ENCODE peak calls at places on chromosomes 11 and 22, in five cellular contexts. E is K562, Z is suprapubic skin, D is endothelial cell of umbilical vein, K is heart left ventricle. U is an unnamed sample. For H3K36me3, the result is how much of the 10 kb centered on the place peaks cover.

GRCh38 chr11:109978895-109979294 is 114.3 kb upstream of the ZC3H12C start:
- DNase-seq in K (no peak), E (no peak), Z (no peak), D (peak), U (no peak)

GRCh38 chr11:16226245-16226644 is 130.1 kb downstream of the SOX6 start:
- DNase-seq in E (no peak), D (peak), Z (peak), K (no peak), U (no peak)

GRCh38 chr11:75802913-75803820 is 11.8 kb upstream of the UVRAG start:
- DNase-seq in K (no peak), D (peak), E (peak), Z (peak), U (no peak)

GRCh38 chr11:90204832-90205646 is 17.8 kb downstream of the CHORDC1 start:
- DNase-seq in E (peak), Z (no peak), D (peak), K (no peak), U (no peak)

GRCh38 chr22:47333625-47334024 is 571.2 kb downstream of the TBC1D22A start:
- DNase-seq in E (no peak), K (no peak), D (peak), Z (no peak), U (no peak)

GRCh38 chr11:117010808-117011540 is 87.3 kb downstream of the SIK3 start:
- DNase-seq in Z (no peak), K (no peak), D (peak), E (no peak), U (no peak)

GRCh38 chr11:113645593-113646349 is 60.3 kb downstream of the TMPRSS5 start:
- DNase-seq in D (no peak), Z (no peak), E (no peak), K (no peak), U (no peak)

GRCh38 chr22:48167238-48167637 is 1404.8 kb downstream of the TBC1D22A start:
- DNase-seq in D (no peak), Z (no peak), K (no peak), E (peak), U (no peak)

GRCh38 chr11:44096360-44097188 is 1.1 kb downstream of the EXT2 start:
- DNase-seq in D (peak), E (no peak), K (no peak), Z (no peak), U (no peak)

GRCh38 chr11:129691154-129691553 is 124.5 kb upstream of the TMEM45B start:
- DNase-seq in K (no peak), E (peak), Z (no peak), D (no peak), U (no peak)

GRCh38 chr11:129695543-129696308 is 119.9 kb upstream of the TMEM45B start:
- DNase-seq in D (peak), K (peak), Z (peak), E (peak), U (peak)

GRCh38 chr11:129694966-129695365 is 120.7 kb upstream of the TMEM45B start:
- DNase-seq in D (peak), Z (no peak), K (no peak), E (no peak), U (no peak)

GRCh38 chr11:129696309-129696989 is 119.2 kb upstream of the TMEM45B start:
- DNase-seq in E (peak), Z (no peak), K (no peak), D (no peak), U (no peak)

DNA sequence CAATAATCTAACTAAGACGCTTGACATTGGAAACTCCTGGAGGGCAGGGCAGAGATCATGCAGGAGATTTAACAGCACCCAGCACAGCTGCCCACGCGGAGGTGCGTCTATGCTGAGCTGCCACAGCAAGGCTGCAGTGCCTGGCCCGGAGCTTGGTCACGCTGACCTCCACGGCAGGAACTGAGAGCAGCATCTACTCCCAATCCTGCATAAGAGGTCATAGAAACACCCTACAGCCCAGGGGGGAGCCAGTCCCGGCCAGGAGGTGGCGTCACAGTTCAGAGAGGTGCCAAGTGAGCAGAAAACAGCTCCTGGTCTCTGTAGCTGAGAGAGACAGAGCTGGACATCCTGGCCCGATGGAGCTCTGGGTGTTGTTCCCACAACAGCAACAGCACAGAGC is 121.1 kb upstream of the TMEM45B start:
- DNase-seq in D (no peak), Z (no peak), K (no peak), E (peak), U (no peak)
- TF ChIP-seq CTCF in D (no peak), Z (no peak), K (no peak), E (peak), U (no peak)

GRCh38 chr11:46845740-46846509 is at the start of gene CKAP5:
- DNase-seq in E (peak), K (peak), D (peak), Z (peak), U (peak)
- TF ChIP-seq POLR2A in E (peak), K (no peak), D (peak), Z (no peak), U (peak)

DNA sequence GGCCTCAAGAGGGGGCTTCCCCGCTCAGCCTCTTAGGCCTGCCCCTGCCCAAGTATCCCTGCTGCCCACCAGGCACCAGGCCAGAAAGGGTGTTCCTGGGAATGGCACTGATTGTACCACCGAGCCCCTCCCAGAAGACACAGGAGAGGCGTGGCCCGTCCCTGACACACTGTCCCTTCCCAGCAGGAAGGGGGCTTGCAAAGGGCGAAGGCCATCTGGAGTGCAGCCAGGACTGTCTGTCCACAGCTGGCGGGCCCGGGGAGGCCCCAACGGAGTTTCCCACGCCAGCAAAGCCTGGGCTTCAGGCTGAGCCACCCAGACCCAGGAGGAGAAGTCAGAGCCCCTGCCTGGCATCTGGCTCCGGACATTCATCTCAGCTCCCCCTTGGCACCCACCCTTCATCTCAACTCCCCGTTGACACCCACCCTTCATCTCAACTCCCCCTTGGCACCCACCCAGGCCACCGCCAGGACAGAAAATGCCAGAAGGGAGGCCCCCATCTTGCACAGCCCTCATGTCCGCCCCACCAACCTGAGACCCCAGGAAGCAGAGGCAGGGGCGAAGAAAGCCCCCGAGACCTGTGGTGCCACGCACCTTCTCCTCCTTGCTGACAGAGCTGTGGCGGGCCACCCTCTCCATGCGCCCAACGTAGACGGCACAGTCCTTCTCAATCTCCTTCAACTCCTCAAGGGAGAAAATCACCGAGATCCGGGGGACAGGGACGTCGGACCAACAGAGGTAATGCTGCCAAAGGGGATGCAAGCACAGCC is 19.4 kb downstream of the TUBGCP6 start:
- DNase-seq in E (no peak), Z (no peak), K (no peak), D (no peak), U (no peak)
- H3K36me3 ChIP-seq in E (half or more), Z (half or more), K (half or more), D (under half), U (half or more)

DNA sequence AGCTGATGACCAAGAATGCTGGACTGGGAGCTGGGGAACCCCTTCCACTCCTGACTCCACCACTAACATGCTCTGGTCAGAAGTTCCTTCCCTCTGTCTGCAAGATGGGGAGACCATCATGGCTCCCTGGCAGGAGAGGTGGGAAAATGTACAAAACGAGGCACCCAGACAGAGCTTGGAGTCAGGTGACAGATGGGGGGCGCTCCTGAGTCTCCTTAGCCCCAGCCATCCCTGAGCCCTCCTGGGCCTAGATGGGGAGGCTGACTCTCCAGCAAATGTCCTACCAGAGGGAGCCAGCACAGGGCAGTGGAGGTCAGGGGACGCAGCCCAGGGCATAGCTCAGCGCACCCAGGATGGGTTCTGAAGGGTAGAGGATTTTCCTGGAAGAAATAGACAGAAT is 20.0 kb downstream of the KCNJ4 start:
- DNase-seq in K (no peak), E (no peak), Z (no peak), D (no peak), U (no peak)
- TF ChIP-seq CTCF in K (no peak), E (peak), Z (no peak), D (no peak), U (no peak)

DNA sequence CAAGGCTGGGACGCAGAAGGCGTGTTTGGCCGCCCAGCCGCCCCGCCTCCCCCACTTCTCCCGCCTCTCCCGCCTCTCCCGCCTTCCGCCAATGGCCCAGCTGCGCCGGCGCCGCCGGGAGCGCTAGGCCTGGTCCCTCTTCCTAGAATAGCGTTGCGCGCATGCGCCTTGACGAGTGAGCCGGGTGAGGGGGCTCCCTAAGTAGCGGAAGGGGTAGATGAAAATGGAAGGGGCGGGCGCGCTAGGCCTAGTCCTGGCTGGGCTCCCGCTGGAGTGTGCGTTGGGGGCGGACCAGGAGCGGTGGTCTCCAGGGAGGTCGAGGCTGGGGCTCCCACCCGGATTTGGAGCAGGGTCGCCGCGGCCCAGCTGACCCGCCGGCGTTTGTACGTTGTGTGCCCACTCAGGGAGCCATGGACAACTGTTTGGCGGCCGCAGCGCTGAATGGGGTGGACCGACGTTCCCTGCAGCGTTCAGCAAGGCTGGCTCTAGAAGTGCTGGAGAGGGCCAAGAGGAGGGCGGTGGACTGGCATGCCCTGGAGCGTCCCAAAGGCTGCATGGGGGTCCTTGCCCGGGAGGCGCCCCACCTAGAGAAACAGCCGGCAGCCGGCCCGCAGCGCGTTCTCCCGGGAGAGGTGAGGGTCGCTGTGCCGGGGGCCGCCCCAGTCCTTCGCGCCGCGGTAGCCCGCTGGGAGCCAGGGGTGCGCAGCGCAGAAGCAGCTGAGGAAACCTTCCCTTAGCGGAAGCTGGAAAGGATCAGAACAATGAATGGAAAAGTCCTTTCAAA is at the start of gene AKIP1:
- DNase-seq in D (peak), K (peak), E (peak), Z (peak), U (peak)
- TF ChIP-seq POLR2A in D (peak), K (no peak), E (peak), Z (no peak), U (no peak)

DNA sequence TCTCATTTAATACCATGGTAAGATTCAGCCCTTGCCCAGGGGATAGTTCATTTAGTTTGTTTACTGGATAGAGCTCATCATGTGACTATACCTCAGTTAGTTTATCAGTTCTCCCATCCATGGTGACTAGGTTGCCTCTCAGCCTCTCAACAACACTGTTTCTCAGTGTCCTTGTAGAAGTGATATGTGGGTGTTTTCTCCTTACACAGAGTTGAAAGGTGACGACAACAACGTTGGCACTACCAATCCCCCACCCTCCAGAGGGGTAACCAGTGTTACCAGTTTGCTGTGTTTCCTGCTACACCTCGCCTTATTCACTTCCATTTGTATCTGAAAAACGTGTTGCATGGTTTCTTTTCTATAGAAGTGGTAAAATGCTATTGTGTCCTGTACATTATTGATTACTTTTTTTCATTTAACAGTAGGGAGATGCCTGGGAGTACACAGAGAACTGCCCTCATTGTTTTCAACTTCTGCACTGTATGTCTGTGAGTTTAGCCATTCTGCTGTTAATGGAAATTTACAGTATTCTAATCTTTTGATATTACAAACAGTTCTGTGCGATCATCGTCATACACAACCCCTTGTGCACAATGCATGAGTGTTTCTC is 11.6 kb downstream of the NEAT1 start:
- DNase-seq in E (no peak), Z (no peak), K (no peak), D (peak), U (no peak)
- H3K36me3 ChIP-seq in E (half or more), Z (under half), K (half or more), D (under half), U (under half)

GRCh38 chr11:32713496-32713895 is 81.0 kb downstream of the CCDC73 start:
- DNase-seq in Z (no peak), K (no peak), D (no peak), E (no peak), U (no peak)
- TF ChIP-seq CTCF in Z (no peak), K (no peak), D (no peak), E (peak), U (no peak)

GRCh38 chr11:95608093-95608492 is 181.5 kb downstream of the FAM76B start:
- DNase-seq in Z (no peak), E (no peak), D (no peak), K (no peak), U (no peak)

GRCh38 chr11:95605271-95605940 is 184.2 kb downstream of the FAM76B start:
- DNase-seq in D (no peak), E (no peak), Z (no peak), K (no peak), U (no peak)

GRCh38 chr11:95611827-95612226 is 177.8 kb downstream of the FAM76B start:
- DNase-seq in K (no peak), Z (no peak), E (no peak), D (no peak), U (no peak)

GRCh38 chr11:95606824-95607223 is 182.8 kb downstream of the FAM76B start:
- DNase-seq in E (no peak), Z (no peak), K (no peak), D (no peak), U (no peak)
- TF ChIP-seq POLR2A in E (no peak), Z (no peak), K (no peak), D (no peak), U (no peak)

U was measured in Peyer's patch.